ENCODE peak calls at places on chromosomes 4 and X, in eight cellular contexts. H is RWPE1; K is thoracic aorta; V is MM.1S; R is heart right ventricle; Y is CD8-positive, alpha-beta T cell; Q is lower leg skin; U is SK-N-SH. L is an unnamed sample.

GRCh38 chrX:78708171-78708570 is 39.3 kb upstream of the LPAR4 start:
- DNase-seq in H (no peak), K (no peak), V (no peak), R (no peak), Y (no peak), Q (no peak), U (peak), L (no peak)

GRCh38 chr4:27003602-27004238 is 143.1 kb downstream of the STIM2 start:
- DNase-seq in H (no peak), K (no peak), V (no peak), R (no peak), Y (no peak), Q (no peak), U (no peak), L (no peak)

GRCh38 chr4:176444741-176445140 is 125.0 kb downstream of the SPCS3 start:
- DNase-seq in H (peak), K (no peak), V (no peak), R (no peak), Y (no peak), Q (no peak), U (no peak), L (no peak)

GRCh38 chr4:76198411-76199237 is 15.0 kb downstream of the SCARB2 start:
- DNase-seq in H (peak), K (no peak), V (peak), R (no peak), Y (no peak), Q (peak), U (peak), L (peak)

GRCh38 chr4:89196745-89197144 is 85.4 kb downstream of the TIGD2 start:
- DNase-seq in H (no peak), K (no peak), V (no peak), R (no peak), Y (no peak), Q (no peak), U (no peak), L (no peak)

GRCh38 chr4:183449193-183449888 is 4.9 kb downstream of the CDKN2AIP start:
- DNase-seq in H (no peak), K (no peak), V (no peak), R (no peak), Y (no peak), Q (no peak), U (no peak), L (no peak)

GRCh38 chr4:7026107-7026506 is 17.1 kb upstream of the TADA2B start:
- DNase-seq in H (no peak), K (no peak), V (no peak), R (no peak), Y (no peak), Q (no peak), U (no peak), L (no peak)

GRCh38 chrX:40108084-40108958 is 10.6 kb upstream of the BCOR start:
- DNase-seq in H (no peak), K (no peak), V (no peak), R (peak), Y (no peak), Q (no peak), U (no peak), L (no peak)

GRCh38 chr4:82842593-82842992 is 44.0 kb upstream of the SCD5 start:
- DNase-seq in H (peak), K (no peak), V (no peak), R (no peak), Y (no peak), Q (no peak), U (peak), L (no peak)

GRCh38 chrX:13109811-13110210 is 65.4 kb upstream of the FAM9C start:
- DNase-seq in H (no peak), K (no peak), V (no peak), R (no peak), Y (no peak), Q (no peak), U (no peak), L (no peak)

GRCh38 chrX:39869846-39870601 is 227.7 kb downstream of the BCOR start:
- DNase-seq in H (peak), K (no peak), V (no peak), R (no peak), Y (peak), Q (no peak), U (no peak), L (peak)

GRCh38 chrX:100768679-100769338 is 36.9 kb upstream of the SYTL4 start:
- DNase-seq in H (peak), K (peak), V (peak), R (peak), Y (peak), Q (peak), U (peak), L (peak)

GRCh38 chr4:111937368-111937767 is 207.9 kb upstream of the FAM241A start:
- DNase-seq in H (peak), K (no peak), V (peak), R (no peak), Y (no peak), Q (no peak), U (no peak), L (no peak)

GRCh38 chr4:44210750-44211149 is 237.9 kb downstream of the KCTD8 start:
- DNase-seq in H (peak), K (no peak), V (no peak), R (no peak), Y (no peak), Q (no peak), U (no peak), L (no peak)

GRCh38 chrX:69993494-69993893 is 56.2 kb downstream of the AWAT2 start:
- DNase-seq in H (no peak), K (no peak), V (no peak), R (no peak), Y (no peak), Q (no peak), U (no peak), L (no peak)

GRCh38 chrX:48945517-48946348 is 11.7 kb downstream of the OTUD5 start:
- DNase-seq in H (peak), K (no peak), V (peak), R (peak), Y (peak), Q (no peak), U (peak), L (peak)

GRCh38 chr4:26058537-26058936 is 144.5 kb downstream of the SMIM20 start:
- DNase-seq in H (peak), K (no peak), V (no peak), R (no peak), Y (no peak), Q (no peak), U (peak), L (no peak)

GRCh38 chr4:3077796-3078195 is 3.3 kb downstream of the HTT start:
- DNase-seq in H (no peak), K (no peak), V (no peak), R (no peak), Y (no peak), Q (no peak), U (no peak), L (no peak)

DNA sequence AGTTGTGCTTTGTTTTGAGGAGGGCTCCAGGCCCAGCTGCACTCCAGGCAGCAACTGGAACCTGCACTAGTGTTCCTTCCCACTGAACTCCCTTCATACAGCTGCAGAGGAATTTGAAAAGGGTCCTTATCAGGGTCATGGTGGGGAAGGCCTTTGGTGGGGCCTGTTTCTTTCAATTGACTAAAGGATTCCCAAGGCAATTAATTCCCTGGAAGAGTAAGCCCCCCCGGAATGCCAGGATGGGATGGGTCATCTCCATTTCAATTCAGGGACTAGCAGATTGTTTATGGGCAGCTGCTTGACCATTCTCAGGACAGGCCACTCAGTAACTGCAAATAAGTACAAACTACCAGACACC is 45.3 kb downstream of the TSC22D3 start:
- DNase-seq in H (no peak), K (no peak), V (no peak), R (no peak), Y (no peak), Q (no peak), U (no peak), L (no peak)
- TF ChIP-seq CTCF in H (no peak), K (no peak), V (no peak), R (no peak), Y (no peak), Q (no peak), U (no peak), L (no peak)

DNA sequence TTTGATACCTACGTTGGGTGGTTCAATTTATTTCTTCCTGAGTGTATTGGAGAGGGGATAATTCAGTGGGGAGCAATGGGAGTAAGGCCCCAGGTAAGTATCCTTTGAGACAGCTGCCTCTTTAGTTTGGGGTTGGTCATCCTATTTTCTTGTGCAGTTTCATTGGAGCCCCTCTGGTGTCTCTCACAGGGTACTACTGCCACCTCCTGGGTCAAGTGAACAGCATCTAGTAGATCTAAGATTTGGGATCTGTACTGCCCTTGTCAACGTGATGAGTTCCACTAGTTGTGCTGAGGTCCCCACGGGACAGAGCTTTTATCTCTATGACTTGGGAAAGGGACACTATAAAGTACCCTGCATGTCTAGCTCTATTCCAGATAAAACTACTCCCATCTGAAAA is 80.6 kb downstream of the PBDC1 start:
- DNase-seq in H (peak), K (no peak), V (peak), R (no peak), Y (no peak), Q (no peak), U (peak), L (peak)
- TF ChIP-seq CTCF in H (peak), K (peak), V (peak), R (peak), Y (peak), Q (no peak), U (peak), L (peak)

DNA sequence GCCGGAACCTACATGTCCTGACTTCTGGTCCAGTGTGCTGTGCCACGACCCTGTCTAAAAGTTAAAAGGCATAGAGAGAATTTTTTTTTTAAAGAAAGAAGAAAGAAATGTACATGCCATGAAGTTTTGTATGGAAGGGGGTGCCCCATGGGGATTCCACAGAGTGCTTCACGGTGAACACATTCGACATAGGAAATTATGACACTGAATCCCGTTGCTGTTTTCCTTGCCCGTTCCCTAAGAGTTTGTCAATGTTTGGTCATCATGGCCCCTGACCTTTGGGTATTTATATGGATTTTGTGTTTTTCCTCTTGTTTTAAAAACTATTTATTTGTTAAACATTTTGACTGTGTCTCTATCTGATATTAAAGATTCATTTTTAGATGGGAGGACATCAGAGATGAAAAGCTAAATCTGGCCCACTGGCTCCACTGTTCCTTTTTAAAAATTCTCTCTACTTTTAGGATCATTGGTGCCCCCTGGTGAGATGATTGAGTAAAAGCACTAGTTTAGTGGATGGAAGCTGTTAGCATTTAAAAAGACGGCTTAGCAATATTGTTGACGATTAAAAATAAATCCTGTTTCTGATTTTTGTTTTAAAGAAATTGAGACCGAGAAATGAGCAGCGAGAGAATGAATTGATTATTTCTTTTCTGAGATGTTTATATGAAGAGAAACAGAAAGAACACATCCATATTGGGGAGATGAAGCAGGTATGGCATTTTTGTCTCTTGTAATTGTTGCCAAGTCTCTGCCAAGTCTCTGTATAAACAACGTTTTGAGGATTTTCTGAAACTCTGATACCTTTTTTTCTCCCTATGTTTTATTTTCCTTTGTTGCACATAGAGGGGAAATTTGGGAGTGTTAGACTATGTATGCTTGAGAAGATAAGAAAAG is 75.0 kb downstream of the PTTG2 start:
- DNase-seq in H (peak), K (no peak), V (peak), R (no peak), Y (no peak), Q (peak), U (peak), L (no peak)
- TF ChIP-seq CTCF in H (peak), K (peak), V (peak), R (peak), Y (peak), Q (no peak), U (peak), L (peak)

GRCh38 chr4:126451237-126451885 is 1136.6 kb downstream of the FAT4 start:
- DNase-seq in H (no peak), K (no peak), V (no peak), R (no peak), Y (no peak), Q (no peak), U (no peak), L (no peak)
- TF ChIP-seq CTCF in H (no peak), K (no peak), V (no peak), R (no peak), Y (no peak), Q (no peak), U (no peak), L (no peak)

GRCh38 chr4:147596377-147596776 is 20.8 kb upstream of the TMEM184C start:
- DNase-seq in H (peak), K (no peak), V (no peak), R (no peak), Y (no peak), Q (no peak), U (no peak), L (no peak)
- TF ChIP-seq CTCF in H (no peak), K (no peak), V (no peak), R (no peak), Y (no peak), Q (no peak), U (peak), L (no peak)

DNA sequence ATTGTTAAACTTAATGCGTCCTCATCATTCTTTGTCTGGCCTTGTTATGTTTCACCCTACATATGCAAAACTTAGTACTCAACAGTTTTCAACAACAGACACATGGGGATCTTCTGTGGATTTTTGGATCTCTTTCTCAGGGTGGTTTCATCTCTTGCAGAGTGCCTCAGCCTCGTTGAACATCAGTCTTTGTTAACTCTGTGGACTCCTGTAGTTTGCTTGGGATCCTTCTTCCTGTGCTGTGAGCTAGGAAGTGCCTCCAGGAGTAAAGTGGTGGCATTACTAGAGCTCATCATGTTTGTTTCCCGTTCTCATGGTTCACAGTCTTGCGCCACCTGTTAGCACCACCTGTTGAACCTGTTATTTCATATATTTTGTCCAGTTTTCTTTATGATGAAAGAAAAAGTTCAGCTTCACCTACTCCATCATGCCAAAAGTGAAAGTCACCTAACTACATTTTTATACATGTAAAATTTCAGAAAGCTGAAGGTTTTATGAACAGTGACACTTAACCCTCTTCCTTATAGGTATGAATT is 27.5 kb upstream of the NDUFC1 start:
- DNase-seq in H (no peak), K (no peak), V (no peak), R (no peak), Y (no peak), Q (no peak), U (no peak), L (no peak)
- TF ChIP-seq CTCF in H (no peak), K (no peak), V (no peak), R (no peak), Y (no peak), Q (no peak), U (no peak), L (no peak)

GRCh38 chr4:1851160-1851559 is 4.8 kb downstream of the LETM1 start:
- DNase-seq in H (no peak), K (no peak), V (no peak), R (no peak), Y (no peak), Q (no peak), U (no peak), L (no peak)
- TF ChIP-seq CTCF in H (no peak), K (no peak), V (no peak), R (no peak), Y (no peak), Q (no peak), U (no peak), L (no peak)

GRCh38 chrX:104270212-104270611 is 15.5 kb upstream of the ESX1 start:
- DNase-seq in H (no peak), K (no peak), V (no peak), R (no peak), Y (no peak), Q (no peak), U (no peak), L (no peak)
- TF ChIP-seq CTCF in H (no peak), K (no peak), V (no peak), R (no peak), Y (no peak), Q (no peak), U (no peak), L (no peak)

GRCh38 chrX:139596068-139596467 is 65.5 kb downstream of the F9 start:
- DNase-seq in H (no peak), K (no peak), V (no peak), R (no peak), Y (no peak), Q (no peak), U (no peak), L (no peak)
- TF ChIP-seq CTCF in H (no peak), K (no peak), V (no peak), R (no peak), Y (no peak), Q (no peak), U (no peak), L (no peak)

GRCh38 chrX:6645216-6645615 is 110.3 kb upstream of the VCX3A start:
- DNase-seq in H (no peak), K (no peak), V (no peak), R (no peak), Y (no peak), Q (no peak), U (no peak), L (no peak)

GRCh38 chrX:6640727-6641126 is 105.8 kb upstream of the VCX3A start:
- DNase-seq in H (no peak), K (no peak), V (no peak), R (no peak), Y (no peak), Q (no peak), U (no peak), L (no peak)

DNA sequence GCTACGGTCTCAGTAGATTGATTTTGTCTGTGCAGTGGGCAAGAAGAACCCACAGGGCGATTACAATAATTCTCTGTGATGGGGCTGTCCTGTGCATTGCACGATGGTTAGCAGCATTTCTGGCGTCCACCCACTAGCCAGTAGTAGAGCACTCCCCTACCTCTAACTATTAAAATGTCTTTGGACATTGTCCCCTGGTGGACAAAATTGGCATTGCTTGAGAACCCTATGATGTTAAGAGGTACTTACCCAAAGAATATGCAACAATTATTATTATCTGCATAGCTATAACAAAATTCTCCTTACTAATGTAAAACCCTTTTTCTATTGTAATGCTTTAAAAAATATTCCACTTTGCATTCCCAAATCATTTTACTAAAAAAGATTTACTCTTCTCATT is 109.5 kb upstream of the VCX3A start:
- DNase-seq in H (no peak), K (no peak), V (no peak), R (no peak), Y (no peak), Q (no peak), U (peak), L (no peak)
- TF ChIP-seq CTCF in H (no peak), K (no peak), V (peak), R (no peak), Y (no peak), Q (no peak), U (peak), L (no peak)